ENCODE peak calls at places on chromosomes 5 and 9, in six cellular contexts. One of them, this sample, is unnamed. For H3K9me3, the result is how much of the 10 kb centered on the place peaks cover.

GRCh38 chr5:56167522-56167921 is 65.6 kb downstream of the ANKRD55 start:
- DNase-seq in PC-3: no peak
- DNase-seq in HCT116: no peak
- DNase-seq in GM23248: no peak
- DNase-seq in OCI-LY7: no peak
- DNase-seq in SK-N-SH: no peak
- DNase-seq in this sample: no peak

GRCh38 chr5:107263387-107264003 is 407.2 kb downstream of the EFNA5 start:
- DNase-seq in PC-3: no peak
- DNase-seq in HCT116: no peak
- DNase-seq in GM23248: no peak
- DNase-seq in OCI-LY7: peak
- DNase-seq in SK-N-SH: no peak
- DNase-seq in this sample: no peak

GRCh38 chr9:28234899-28235277 is 661.6 kb upstream of the C9orf72 start:
- DNase-seq in PC-3: peak
- DNase-seq in HCT116: no peak
- DNase-seq in GM23248: peak
- DNase-seq in OCI-LY7: no peak
- DNase-seq in SK-N-SH: no peak
- DNase-seq in this sample: peak

GRCh38 chr9:126722922-126723806 is 81.7 kb upstream of the ZBTB43 start:
- DNase-seq in PC-3: no peak
- DNase-seq in HCT116: no peak
- DNase-seq in GM23248: peak
- DNase-seq in OCI-LY7: peak
- DNase-seq in SK-N-SH: peak
- DNase-seq in this sample: peak

GRCh38 chr9:37732086-37732744 is 21.4 kb upstream of the TRMT10B start:
- DNase-seq in PC-3: no peak
- DNase-seq in HCT116: no peak
- DNase-seq in GM23248: no peak
- DNase-seq in OCI-LY7: no peak
- DNase-seq in SK-N-SH: peak
- DNase-seq in this sample: no peak

GRCh38 chr9:3361115-3361514 is 164.7 kb downstream of the RFX3 start:
- DNase-seq in PC-3: no peak
- DNase-seq in HCT116: no peak
- DNase-seq in GM23248: no peak
- DNase-seq in OCI-LY7: no peak
- DNase-seq in SK-N-SH: no peak
- DNase-seq in this sample: no peak

GRCh38 chr9:93260290-93261066 is 76.5 kb downstream of the WNK2 start:
- DNase-seq in PC-3: no peak
- DNase-seq in HCT116: no peak
- DNase-seq in GM23248: no peak
- DNase-seq in OCI-LY7: no peak
- DNase-seq in SK-N-SH: peak
- DNase-seq in this sample: no peak

GRCh38 chr9:123756484-123757106 is 173.3 kb downstream of the DENND1A start:
- DNase-seq in PC-3: no peak
- DNase-seq in HCT116: no peak
- DNase-seq in GM23248: no peak
- DNase-seq in OCI-LY7: no peak
- DNase-seq in SK-N-SH: no peak
- DNase-seq in this sample: no peak

GRCh38 chr9:70924905-70925547 is 196.4 kb downstream of the TRPM3 start:
- DNase-seq in PC-3: peak
- DNase-seq in HCT116: peak
- DNase-seq in GM23248: peak
- DNase-seq in OCI-LY7: peak
- DNase-seq in SK-N-SH: peak
- DNase-seq in this sample: peak

GRCh38 chr9:110744753-110745522 is 76.3 kb downstream of the MUSK start:
- DNase-seq in PC-3: peak
- DNase-seq in HCT116: peak
- DNase-seq in GM23248: peak
- DNase-seq in OCI-LY7: no peak
- DNase-seq in SK-N-SH: no peak
- DNase-seq in this sample: peak

GRCh38 chr5:95069948-95070347 is 214.9 kb downstream of the MCTP1 start:
- DNase-seq in PC-3: no peak
- DNase-seq in HCT116: no peak
- DNase-seq in GM23248: no peak
- DNase-seq in OCI-LY7: no peak
- DNase-seq in SK-N-SH: no peak
- DNase-seq in this sample: no peak

GRCh38 chr9:83027153-83027867 is 35.6 kb downstream of the RASEF start:
- DNase-seq in PC-3: peak
- DNase-seq in HCT116: peak
- DNase-seq in GM23248: peak
- DNase-seq in OCI-LY7: no peak
- DNase-seq in SK-N-SH: no peak
- DNase-seq in this sample: peak

GRCh38 chr5:168064933-168065622 is 226.4 kb upstream of the WWC1 start:
- DNase-seq in PC-3: no peak
- DNase-seq in HCT116: no peak
- DNase-seq in GM23248: peak
- DNase-seq in OCI-LY7: no peak
- DNase-seq in SK-N-SH: no peak
- DNase-seq in this sample: no peak

GRCh38 chr9:126449725-126450443 is 123.3 kb downstream of the MVB12B start:
- DNase-seq in PC-3: no peak
- DNase-seq in HCT116: no peak
- DNase-seq in GM23248: no peak
- DNase-seq in OCI-LY7: no peak
- DNase-seq in SK-N-SH: no peak
- DNase-seq in this sample: no peak

GRCh38 chr5:87076931-87077330 is 190.8 kb upstream of the RASA1 start:
- DNase-seq in PC-3: peak
- DNase-seq in HCT116: no peak
- DNase-seq in GM23248: peak
- DNase-seq in OCI-LY7: no peak
- DNase-seq in SK-N-SH: no peak
- DNase-seq in this sample: no peak

GRCh38 chr5:138597660-138598400 is 22.6 kb upstream of the HSPA9 start:
- DNase-seq in PC-3: no peak
- DNase-seq in HCT116: no peak
- DNase-seq in GM23248: peak
- DNase-seq in OCI-LY7: no peak
- DNase-seq in SK-N-SH: no peak
- DNase-seq in this sample: no peak

GRCh38 chr5:40278881-40279280 is 400.8 kb upstream of the PTGER4 start:
- DNase-seq in PC-3: no peak
- DNase-seq in HCT116: no peak
- DNase-seq in GM23248: no peak
- DNase-seq in OCI-LY7: no peak
- DNase-seq in SK-N-SH: no peak
- DNase-seq in this sample: no peak

GRCh38 chr9:129381481-129381957 is 203.5 kb upstream of the IER5L start:
- DNase-seq in PC-3: no peak
- DNase-seq in HCT116: no peak
- DNase-seq in GM23248: no peak
- DNase-seq in OCI-LY7: no peak
- DNase-seq in SK-N-SH: peak
- DNase-seq in this sample: no peak

GRCh38 chr9:113220467-113221002 is 542 bp downstream of the FKBP15 start:
- DNase-seq in PC-3: peak
- DNase-seq in HCT116: no peak
- DNase-seq in GM23248: peak
- DNase-seq in OCI-LY7: peak
- DNase-seq in SK-N-SH: no peak
- DNase-seq in this sample: no peak

GRCh38 chr5:176410486-176411180 is 5.7 kb downstream of the CLTB start:
- DNase-seq in PC-3: peak
- DNase-seq in HCT116: no peak
- DNase-seq in GM23248: no peak
- DNase-seq in OCI-LY7: no peak
- DNase-seq in SK-N-SH: no peak
- DNase-seq in this sample: no peak

GRCh38 chr9:127311239-127311741 is 46.7 kb downstream of the GARNL3 start:
- DNase-seq in PC-3: peak
- DNase-seq in HCT116: peak
- DNase-seq in GM23248: peak
- DNase-seq in OCI-LY7: peak
- DNase-seq in SK-N-SH: no peak
- DNase-seq in this sample: peak

GRCh38 chr5:134138416-134139376 is 24.2 kb downstream of the TCF7 start:
- DNase-seq in PC-3: peak
- DNase-seq in HCT116: no peak
- DNase-seq in GM23248: peak
- DNase-seq in OCI-LY7: no peak
- DNase-seq in SK-N-SH: no peak
- DNase-seq in this sample: no peak

GRCh38 chr5:40172721-40173120 is 507.0 kb upstream of the PTGER4 start:
- DNase-seq in PC-3: peak
- DNase-seq in HCT116: no peak
- DNase-seq in GM23248: no peak
- DNase-seq in OCI-LY7: no peak
- DNase-seq in SK-N-SH: no peak
- DNase-seq in this sample: no peak

GRCh38 chr9:89891221-89892052 is 286.6 kb downstream of the GADD45G start:
- DNase-seq in PC-3: no peak
- DNase-seq in HCT116: no peak
- DNase-seq in GM23248: no peak
- DNase-seq in OCI-LY7: no peak
- DNase-seq in SK-N-SH: no peak
- DNase-seq in this sample: no peak

GRCh38 chr9:83715221-83715620 is 7.5 kb upstream of the UBQLN1 start:
- DNase-seq in PC-3: no peak
- DNase-seq in HCT116: no peak
- DNase-seq in GM23248: no peak
- DNase-seq in OCI-LY7: no peak
- DNase-seq in SK-N-SH: no peak
- DNase-seq in this sample: no peak

DNA sequence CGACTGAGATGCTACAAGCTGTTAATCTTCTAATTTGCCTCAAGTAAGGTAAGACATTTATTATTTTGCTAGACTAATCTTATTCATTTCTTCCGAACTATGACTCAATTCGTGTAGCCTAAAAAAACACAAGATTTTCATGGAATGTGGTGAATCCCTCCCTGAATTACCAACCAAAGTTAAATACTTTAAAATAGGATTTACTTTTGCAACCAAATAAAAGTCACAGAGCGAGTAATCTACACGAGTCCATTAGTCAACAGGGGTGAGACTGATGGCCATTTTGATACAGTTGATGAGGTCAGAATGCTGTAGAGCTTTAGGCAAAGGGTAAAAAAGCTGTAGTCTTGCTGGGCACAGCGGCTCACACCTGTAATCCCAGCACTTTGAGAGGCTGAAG is 13.1 kb upstream of the BNC2 start:
- DNase-seq in PC-3: peak
- DNase-seq in HCT116: no peak
- DNase-seq in GM23248: peak
- DNase-seq in OCI-LY7: no peak
- DNase-seq in SK-N-SH: no peak
- DNase-seq in this sample: no peak
- H3K9me3 ChIP-seq in PC-3: under half
- H3K9me3 ChIP-seq in HCT116: under half
- H3K9me3 ChIP-seq in GM23248: under half
- H3K9me3 ChIP-seq in OCI-LY7: under half
- H3K9me3 ChIP-seq in SK-N-SH: under half
- H3K9me3 ChIP-seq in this sample: under half

GRCh38 chr9:19445452-19445851 is 36.6 kb downstream of the ACER2 start:
- DNase-seq in PC-3: no peak
- DNase-seq in HCT116: no peak
- DNase-seq in GM23248: no peak
- DNase-seq in OCI-LY7: no peak
- DNase-seq in SK-N-SH: no peak
- DNase-seq in this sample: no peak
- TF ChIP-seq EZH2phosphoT487 in PC-3: no peak
- TF ChIP-seq EZH2phosphoT487 in HCT116: no peak
- TF ChIP-seq EZH2phosphoT487 in GM23248: no peak
- TF ChIP-seq EZH2phosphoT487 in OCI-LY7: no peak
- TF ChIP-seq EZH2phosphoT487 in SK-N-SH: no peak
- TF ChIP-seq EZH2phosphoT487 in this sample: no peak

GRCh38 chr5:119136666-119137318 is 65.9 kb downstream of the DMXL1 start:
- DNase-seq in PC-3: no peak
- DNase-seq in HCT116: no peak
- DNase-seq in GM23248: no peak
- DNase-seq in OCI-LY7: peak
- DNase-seq in SK-N-SH: no peak
- DNase-seq in this sample: no peak
- H3K9me3 ChIP-seq in PC-3: under half
- H3K9me3 ChIP-seq in HCT116: under half
- H3K9me3 ChIP-seq in GM23248: under half
- H3K9me3 ChIP-seq in OCI-LY7: under half
- H3K9me3 ChIP-seq in SK-N-SH: under half
- H3K9me3 ChIP-seq in this sample: under half

GRCh38 chr5:100901851-100902341 is 1.2 kb downstream of the ST8SIA4 start:
- DNase-seq in PC-3: peak
- DNase-seq in HCT116: no peak
- DNase-seq in GM23248: peak
- DNase-seq in OCI-LY7: peak
- DNase-seq in SK-N-SH: no peak
- DNase-seq in this sample: peak
- TF ChIP-seq EZH2phosphoT487 in PC-3: no peak
- TF ChIP-seq EZH2phosphoT487 in HCT116: no peak
- TF ChIP-seq EZH2phosphoT487 in GM23248: no peak
- TF ChIP-seq EZH2phosphoT487 in OCI-LY7: no peak
- TF ChIP-seq EZH2phosphoT487 in SK-N-SH: no peak
- TF ChIP-seq EZH2phosphoT487 in this sample: no peak

GRCh38 chr5:2916076-2916682 is 164.7 kb upstream of the IRX2 start:
- DNase-seq in PC-3: no peak
- DNase-seq in HCT116: no peak
- DNase-seq in GM23248: no peak
- DNase-seq in OCI-LY7: no peak
- DNase-seq in SK-N-SH: no peak
- DNase-seq in this sample: no peak

GRCh38 chr5:2914991-2915484 is 163.6 kb upstream of the IRX2 start:
- DNase-seq in PC-3: no peak
- DNase-seq in HCT116: no peak
- DNase-seq in GM23248: no peak
- DNase-seq in OCI-LY7: no peak
- DNase-seq in SK-N-SH: no peak
- DNase-seq in this sample: no peak

GRCh38 chr5:2917524-2917923 is 166.0 kb upstream of the IRX2 start:
- DNase-seq in PC-3: no peak
- DNase-seq in HCT116: no peak
- DNase-seq in GM23248: no peak
- DNase-seq in OCI-LY7: no peak
- DNase-seq in SK-N-SH: no peak
- DNase-seq in this sample: peak

GRCh38 chr5:2919310-2920018 is 168.0 kb upstream of the IRX2 start:
- DNase-seq in PC-3: no peak
- DNase-seq in HCT116: no peak
- DNase-seq in GM23248: no peak
- DNase-seq in OCI-LY7: no peak
- DNase-seq in SK-N-SH: no peak
- DNase-seq in this sample: no peak

GRCh38 chr5:2917093-2917492 is 165.6 kb upstream of the IRX2 start:
- DNase-seq in PC-3: no peak
- DNase-seq in HCT116: no peak
- DNase-seq in GM23248: no peak
- DNase-seq in OCI-LY7: no peak
- DNase-seq in SK-N-SH: no peak
- DNase-seq in this sample: no peak
- H3K9me3 ChIP-seq in PC-3: under half
- H3K9me3 ChIP-seq in HCT116: under half
- H3K9me3 ChIP-seq in GM23248: under half
- H3K9me3 ChIP-seq in OCI-LY7: under half
- H3K9me3 ChIP-seq in SK-N-SH: under half
- H3K9me3 ChIP-seq in this sample: under half

This sample was measured in hepatocyte.